ENCODE peak calls at places on chromosomes 7 and 10, in five cellular contexts. G is HepG2, E is neural progenitor cell, X is endothelial cell of umbilical vein, M is mammary epithelial cell. I is an unnamed sample.
A peak's percentile ranks its signal among the peaks of the same experiment; 100 is the strongest.

GRCh38 chr10:23694921-23695824 is 256.3 kb downstream of the OTUD1 start:
- DNase-seq in G (no peak), E (peak; percentile 78), X (no peak), M (no peak), I (no peak)

GRCh38 chr7:94301024-94301588 is 93.6 kb upstream of the COL1A2 start:
- DNase-seq in G (peak; percentile 79), E (peak; percentile 80), X (peak; percentile 93), M (peak; percentile 88), I (peak; percentile 91)

GRCh38 chr7:923108-924041 is 31.1 kb downstream of the ADAP1 start:
- DNase-seq in G (no peak), E (no peak), X (no peak), M (no peak), I (peak; percentile 79)

GRCh38 chr10:963613-964012 is 24.6 kb upstream of the GTPBP4 start:
- DNase-seq in G (no peak), E (no peak), X (no peak), M (no peak), I (no peak)

GRCh38 chr10:118910702-118911101 is 118.8 kb upstream of the NANOS1 start:
- DNase-seq in G (no peak), E (no peak), X (no peak), M (no peak), I (no peak)

GRCh38 chr10:61951144-61951483 is 49.6 kb downstream of the ARID5B start:
- DNase-seq in G (no peak), E (no peak), X (no peak), M (no peak), I (no peak)

GRCh38 chr7:111668711-111669110 is 106.4 kb upstream of the IMMP2L start:
- DNase-seq in G (no peak), E (no peak), X (no peak), M (no peak), I (no peak)

GRCh38 chr10:24723788-24724380 is at the start of gene ARHGAP21:
- DNase-seq in G (no peak), E (peak; percentile 73), X (peak; percentile 73), M (peak; percentile 78), I (peak; percentile 61)

GRCh38 chr10:52645435-52645776 is 127.2 kb downstream of the MBL2 start:
- DNase-seq in G (no peak), E (no peak), X (peak; percentile 13), M (no peak), I (no peak)

GRCh38 chr10:116470768-116471415 is 43.2 kb downstream of the PNLIPRP3 start:
- DNase-seq in G (peak; percentile 20), E (peak; percentile 43), X (no peak), M (peak; percentile 63), I (peak; percentile 45)

GRCh38 chr7:100865971-100866720 is 1.0 kb upstream of the TRIP6 start:
- DNase-seq in G (no peak), E (no peak), X (peak; percentile 67), M (peak; percentile 69), I (peak; percentile 87)

GRCh38 chr10:45440511-45441062 is 66.6 kb downstream of the ALOX5 start:
- DNase-seq in G (no peak), E (no peak), X (no peak), M (no peak), I (no peak)

GRCh38 chr10:24706479-24707118 is 17.1 kb downstream of the ARHGAP21 start:
- DNase-seq in G (peak; percentile 63), E (no peak), X (peak; percentile 76), M (peak; percentile 94), I (peak; percentile 89)

GRCh38 chr10:44261710-44262455 is 123.0 kb downstream of the CXCL12 start:
- DNase-seq in G (no peak), E (no peak), X (no peak), M (no peak), I (no peak)

GRCh38 chr7:80660939-80661338 is 22.5 kb downstream of the CD36 start:
- DNase-seq in G (no peak), E (no peak), X (no peak), M (no peak), I (no peak)

GRCh38 chr7:80656029-80656428 is 17.6 kb downstream of the CD36 start:
- DNase-seq in G (peak; percentile 11), E (no peak), X (no peak), M (no peak), I (no peak)

GRCh38 chr7:80661729-80662128 is 23.3 kb downstream of the CD36 start:
- DNase-seq in G (no peak), E (peak; percentile 4), X (no peak), M (no peak), I (peak; percentile 16)

GRCh38 chr7:80662252-80662651 is 23.8 kb downstream of the CD36 start:
- DNase-seq in G (no peak), E (no peak), X (no peak), M (no peak), I (no peak)

GRCh38 chr7:80659120-80660055 is 20.9 kb downstream of the CD36 start:
- DNase-seq in G (peak; percentile 26), E (peak; percentile 37), X (peak; percentile 44), M (peak; percentile 20), I (peak; percentile 62)
- H3K27ac ChIP-seq in G (no peak overlapping the region), E (no peak overlapping the region), X (no peak overlapping the region), M (no peak overlapping the region), I (no peak overlapping the region)

GRCh38 chr7:22566592-22566991 is 66.6 kb upstream of the STEAP1B start:
- DNase-seq in G (no peak), E (no peak), X (no peak), M (no peak), I (no peak)

GRCh38 chr7:22572937-22573336 is 72.9 kb upstream of the STEAP1B start:
- DNase-seq in G (no peak), E (no peak), X (no peak), M (peak; percentile 99), I (peak; percentile 98)

GRCh38 chr7:22572292-22572691 is 72.3 kb upstream of the STEAP1B start:
- DNase-seq in G (no peak), E (no peak), X (no peak), M (peak; percentile 52), I (peak; percentile 80)

GRCh38 chr7:22571776-22572175 is 71.8 kb upstream of the STEAP1B start:
- DNase-seq in G (no peak), E (no peak), X (no peak), M (no peak), I (no peak)

GRCh38 chr7:22569586-22570321 is 69.8 kb upstream of the STEAP1B start:
- DNase-seq in G (no peak), E (no peak), X (peak; percentile 61), M (no peak), I (peak; percentile 85)
- H3K9ac ChIP-seq in G (no peak overlapping the region), E (no peak overlapping the region), X (no peak overlapping the region), M (no peak overlapping the region), I (peak overlapping the region; percentile 69)

GRCh38 chr7:124553485-124553884 is 212.1 kb downstream of the GPR37 start:
- DNase-seq in G (no peak), E (no peak), X (no peak), M (no peak), I (no peak)

GRCh38 chr7:124552217-124552616 is 213.4 kb downstream of the GPR37 start:
- DNase-seq in G (no peak), E (no peak), X (no peak), M (peak; percentile 9), I (peak; percentile 26)

DNA sequence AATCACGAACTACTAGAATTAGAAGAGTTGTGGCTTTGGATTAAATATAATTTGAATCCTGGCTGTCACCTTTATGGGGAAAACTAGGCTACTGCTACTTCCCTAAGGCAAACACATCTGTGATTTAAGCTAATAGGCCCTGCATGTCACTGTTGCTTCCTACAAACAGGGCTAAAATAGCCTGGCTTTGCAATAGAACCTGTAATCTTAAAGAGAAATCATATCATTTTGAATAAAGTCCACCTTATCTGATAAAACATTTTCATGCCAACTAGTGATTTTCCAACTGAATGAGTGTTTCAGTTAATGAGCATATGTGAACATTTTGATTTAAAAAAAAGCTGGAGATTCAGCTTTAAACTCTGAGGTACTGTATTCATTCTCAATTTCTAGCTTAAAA is 208.0 kb downstream of the GPR37 start:
- DNase-seq in G (no peak), E (no peak), X (no peak), M (no peak), I (no peak)
- H2AFZ ChIP-seq in G (no peak overlapping the region), E (no peak overlapping the region), X (no peak overlapping the region), M (no peak overlapping the region), I (peak overlapping the region; percentile 15)

GRCh38 chr10:63708421-63708820 is 187.2 kb downstream of the REEP3 start:
- DNase-seq in G (no peak), E (no peak), X (no peak), M (no peak), I (peak; percentile 70)

GRCh38 chr10:63712717-63713115 is 191.5 kb downstream of the REEP3 start:
- DNase-seq in G (no peak), E (no peak), X (no peak), M (no peak), I (no peak)

GRCh38 chr10:63711361-63711760 is 190.2 kb downstream of the REEP3 start:
- DNase-seq in G (no peak), E (peak; percentile 34), X (peak; percentile 59), M (no peak), I (peak; percentile 30)

GRCh38 chr10:63711866-63712716 is 190.9 kb downstream of the REEP3 start:
- DNase-seq in G (peak; percentile 33), E (no peak), X (peak; percentile 96), M (peak; percentile 98), I (peak; percentile 100)

GRCh38 chr10:63710703-63711102 is 189.5 kb downstream of the REEP3 start:
- DNase-seq in G (no peak), E (no peak), X (no peak), M (no peak), I (no peak)
- H3K27ac ChIP-seq in G (no peak overlapping the region), E (no peak overlapping the region), X (peak overlapping the region; percentile 98), M (no peak overlapping the region), I (peak overlapping the region; percentile 90)

GRCh38 chr7:117183729-117184128 is 139.1 kb downstream of the WNT2 start:
- DNase-seq in G (no peak), E (no peak), X (no peak), M (no peak), I (no peak)
- H3K9ac ChIP-seq in G (no peak overlapping the region), E (no peak overlapping the region), X (peak overlapping the region; percentile 39), M (no peak overlapping the region), I (no peak overlapping the region)

GRCh38 chr10:131211146-131211545 is 100.4 kb downstream of the TCERG1L start:
- DNase-seq in G (no peak), E (no peak), X (no peak), M (no peak), I (no peak)

GRCh38 chr10:131211556-131211955 is 100.0 kb downstream of the TCERG1L start:
- DNase-seq in G (no peak), E (no peak), X (no peak), M (no peak), I (no peak)

GRCh38 chr10:131211965-131212619 is 99.4 kb downstream of the TCERG1L start:
- DNase-seq in G (no peak), E (no peak), X (no peak), M (no peak), I (no peak)

GRCh38 chr10:131213651-131214505 is 97.6 kb downstream of the TCERG1L start:
- DNase-seq in G (no peak), E (no peak), X (no peak), M (no peak), I (no peak)

DNA sequence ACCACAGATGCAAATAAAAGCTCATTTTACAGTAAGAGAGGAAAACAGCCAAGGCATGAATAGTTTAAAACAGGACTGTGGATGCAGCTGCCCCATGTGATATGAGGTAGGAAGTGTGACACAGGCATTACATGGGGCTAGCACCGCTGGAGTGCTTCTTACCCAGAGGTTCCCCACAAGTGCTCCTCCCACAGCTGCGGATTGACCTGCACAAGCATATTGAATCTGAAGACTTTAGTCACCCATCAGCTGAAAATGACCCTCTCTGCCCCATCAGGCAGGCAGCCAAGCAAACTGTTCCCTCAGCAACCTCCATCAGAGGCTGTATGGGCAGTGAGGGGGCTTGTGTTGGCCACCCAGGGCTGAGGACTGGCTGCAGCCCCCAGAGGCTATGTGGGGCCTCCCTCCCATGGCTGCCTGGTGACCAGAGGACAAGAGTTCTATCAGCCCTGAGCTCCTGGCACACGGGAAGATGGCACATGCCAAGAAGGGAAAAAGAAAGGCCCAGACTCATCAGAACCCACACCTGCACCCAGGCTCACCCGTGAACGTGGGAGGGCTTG is 98.7 kb downstream of the TCERG1L start:
- DNase-seq in G (no peak), E (no peak), X (no peak), M (no peak), I (no peak)
- H2AFZ ChIP-seq in G (no peak overlapping the region), E (no peak overlapping the region), X (no peak overlapping the region), M (no peak overlapping the region), I (no peak overlapping the region)

I was measured in PC-3.